ENCODE peak calls at places on chromosomes 13 and 19, in nine cellular contexts. Y, G, X, V, D, T, Z, C and W are unnamed samples.

GRCh38 chr19:51246153-51246552 is 4.7 kb upstream of the SIGLECL1 start:
- DNase-seq in Y (no peak), G (no peak), X (no peak), V (peak), D (no peak), T (no peak), Z (peak), C (peak), W (no peak)

GRCh38 chr13:111559612-111560423 is 239.4 kb downstream of the TEX29 start:
- DNase-seq in Y (no peak), G (no peak), X (no peak), V (no peak), D (no peak), T (no peak), Z (no peak), C (peak), W (no peak)

GRCh38 chr19:3275583-3276340 is 51.3 kb downstream of the CELF5 start:
- DNase-seq in Y (peak), G (peak), X (peak), V (peak), D (peak), T (peak), Z (peak), C (peak), W (peak)

GRCh38 chr19:15897026-15897737 is 692 bp downstream of the CYP4F2 start:
- DNase-seq in Y (no peak), G (no peak), X (no peak), V (no peak), D (no peak), T (no peak), Z (no peak), C (no peak), W (no peak)

GRCh38 chr13:20728579-20729300 is 25.2 kb downstream of the IL17D start:
- DNase-seq in Y (no peak), G (no peak), X (no peak), V (no peak), D (no peak), T (no peak), Z (no peak), C (no peak), W (no peak)

GRCh38 chr13:97225533-97225932 is 3.4 kb downstream of the MBNL2 start:
- DNase-seq in Y (no peak), G (no peak), X (no peak), V (no peak), D (peak), T (no peak), Z (no peak), C (no peak), W (no peak)

GRCh38 chr13:19601749-19602725 is 31.4 kb upstream of the MPHOSPH8 start:
- DNase-seq in Y (peak), G (no peak), X (peak), V (no peak), D (peak), T (no peak), Z (peak), C (peak), W (peak)

GRCh38 chr13:73880365-73880764 is 253.8 kb downstream of the KLF12 start:
- DNase-seq in Y (no peak), G (no peak), X (no peak), V (no peak), D (no peak), T (no peak), Z (peak), C (no peak), W (no peak)

GRCh38 chr19:35842666-35843272 is 9.5 kb downstream of the NPHS1 start:
- DNase-seq in Y (no peak), G (no peak), X (no peak), V (no peak), D (no peak), T (no peak), Z (no peak), C (no peak), W (no peak)

GRCh38 chr13:99374994-99375805 is 68.0 kb upstream of the GPR183 start:
- DNase-seq in Y (no peak), G (no peak), X (no peak), V (peak), D (peak), T (peak), Z (no peak), C (peak), W (no peak)

GRCh38 chr13:50167224-50167947 is 152.1 kb downstream of the KCNRG start:
- DNase-seq in Y (no peak), G (no peak), X (no peak), V (peak), D (peak), T (no peak), Z (no peak), C (no peak), W (no peak)

GRCh38 chr13:33119886-33120543 is 103.8 kb downstream of the KL start:
- DNase-seq in Y (no peak), G (no peak), X (no peak), V (no peak), D (no peak), T (no peak), Z (peak), C (no peak), W (no peak)

GRCh38 chr19:49473868-49474544 is at the start of gene FLT3LG:
- DNase-seq in Y (peak), G (peak), X (peak), V (peak), D (peak), T (peak), Z (peak), C (peak), W (peak)

GRCh38 chr19:5090780-5091575 is 122.1 kb downstream of the KDM4B start:
- DNase-seq in Y (no peak), G (no peak), X (peak), V (no peak), D (no peak), T (no peak), Z (peak), C (no peak), W (peak)

GRCh38 chr19:19591133-19591825 is 27.2 kb downstream of the PBX4 start:
- DNase-seq in Y (no peak), G (peak), X (peak), V (peak), D (no peak), T (peak), Z (peak), C (no peak), W (no peak)

GRCh38 chr13:76886292-76887061 is at the start of gene KCTD12:
- DNase-seq in Y (peak), G (peak), X (peak), V (peak), D (peak), T (no peak), Z (peak), C (peak), W (peak)

GRCh38 chr13:95243207-95243606 is 58.0 kb downstream of the ABCC4 start:
- DNase-seq in Y (no peak), G (no peak), X (no peak), V (no peak), D (no peak), T (no peak), Z (no peak), C (no peak), W (no peak)

GRCh38 chr13:54799621-54800226 is 1771.1 kb downstream of the OLFM4 start:
- DNase-seq in Y (no peak), G (no peak), X (no peak), V (no peak), D (no peak), T (no peak), Z (no peak), C (no peak), W (no peak)

GRCh38 chr19:1473424-1473851 is 5.6 kb downstream of the C19orf25 start:
- DNase-seq in Y (no peak), G (no peak), X (no peak), V (no peak), D (no peak), T (no peak), Z (no peak), C (no peak), W (no peak)

GRCh38 chr13:86870388-86870966 is 800.7 kb upstream of the SLITRK5 start:
- DNase-seq in Y (no peak), G (no peak), X (no peak), V (peak), D (peak), T (no peak), Z (peak), C (no peak), W (no peak)

GRCh38 chr13:109868583-109869311 is 82.4 kb upstream of the IRS2 start:
- DNase-seq in Y (no peak), G (no peak), X (peak), V (no peak), D (no peak), T (no peak), Z (no peak), C (no peak), W (no peak)

GRCh38 chr13:100542546-100543156 is 45.9 kb downstream of the GGACT start:
- DNase-seq in Y (no peak), G (no peak), X (peak), V (peak), D (peak), T (no peak), Z (peak), C (no peak), W (no peak)